ENCODE peak calls at places on chromosomes 6 and 20, in five cellular contexts. One of them, this sample, is unnamed.

GRCh38 chr20:59994697-59995122 is 36.5 kb downstream of the CDH26 start:
- DNase-seq in A549: peak
- DNase-seq in endodermal cell: peak
- DNase-seq in PC-9: peak
- DNase-seq in CD8-positive, alpha-beta T cell: no peak
- DNase-seq in this sample: no peak

GRCh38 chr6:143745160-143746133 is 67.7 kb downstream of the PHACTR2 start:
- DNase-seq in A549: peak
- DNase-seq in endodermal cell: peak
- DNase-seq in PC-9: peak
- DNase-seq in CD8-positive, alpha-beta T cell: no peak
- DNase-seq in this sample: no peak

GRCh38 chr6:22146581-22147468 is 150.0 kb downstream of the PRL start:
- DNase-seq in A549: no peak
- DNase-seq in endodermal cell: peak
- DNase-seq in PC-9: no peak
- DNase-seq in CD8-positive, alpha-beta T cell: no peak
- DNase-seq in this sample: no peak

GRCh38 chr20:63246490-63247284 is 7.6 kb downstream of the NKAIN4 start:
- DNase-seq in A549: no peak
- DNase-seq in endodermal cell: peak
- DNase-seq in PC-9: peak
- DNase-seq in CD8-positive, alpha-beta T cell: no peak
- DNase-seq in this sample: no peak

GRCh38 chr6:81906709-81907204 is 154.3 kb upstream of the TENT5A start:
- DNase-seq in A549: no peak
- DNase-seq in endodermal cell: no peak
- DNase-seq in PC-9: no peak
- DNase-seq in CD8-positive, alpha-beta T cell: no peak
- DNase-seq in this sample: no peak

GRCh38 chr20:20713244-20713765 is 861 bp upstream of the RALGAPA2 start:
- DNase-seq in A549: no peak
- DNase-seq in endodermal cell: no peak
- DNase-seq in PC-9: no peak
- DNase-seq in CD8-positive, alpha-beta T cell: no peak
- DNase-seq in this sample: peak

GRCh38 chr6:122028933-122029332 is 370.5 kb upstream of the HSF2 start:
- DNase-seq in A549: no peak
- DNase-seq in endodermal cell: no peak
- DNase-seq in PC-9: peak
- DNase-seq in CD8-positive, alpha-beta T cell: no peak
- DNase-seq in this sample: no peak

GRCh38 chr6:77620290-77620882 is 32.5 kb upstream of the MEI4 start:
- DNase-seq in A549: peak
- DNase-seq in endodermal cell: peak
- DNase-seq in PC-9: no peak
- DNase-seq in CD8-positive, alpha-beta T cell: no peak
- DNase-seq in this sample: no peak

GRCh38 chr20:35821807-35822242 is 50.0 kb downstream of the PHF20 start:
- DNase-seq in A549: peak
- DNase-seq in endodermal cell: no peak
- DNase-seq in PC-9: peak
- DNase-seq in CD8-positive, alpha-beta T cell: no peak
- DNase-seq in this sample: no peak

GRCh38 chr6:160789263-160790027 is 87.4 kb downstream of the PLG start:
- DNase-seq in A549: no peak
- DNase-seq in endodermal cell: no peak
- DNase-seq in PC-9: no peak
- DNase-seq in CD8-positive, alpha-beta T cell: no peak
- DNase-seq in this sample: no peak

GRCh38 chr6:160790028-160790792 is 88.2 kb downstream of the PLG start:
- DNase-seq in A549: no peak
- DNase-seq in endodermal cell: peak
- DNase-seq in PC-9: no peak
- DNase-seq in CD8-positive, alpha-beta T cell: no peak
- DNase-seq in this sample: no peak

GRCh38 chr6:160791459-160791858 is 89.4 kb downstream of the PLG start:
- DNase-seq in A549: no peak
- DNase-seq in endodermal cell: no peak
- DNase-seq in PC-9: peak
- DNase-seq in CD8-positive, alpha-beta T cell: no peak
- DNase-seq in this sample: no peak

GRCh38 chr6:160791981-160792418 is 90.0 kb downstream of the PLG start:
- DNase-seq in A549: peak
- DNase-seq in endodermal cell: no peak
- DNase-seq in PC-9: peak
- DNase-seq in CD8-positive, alpha-beta T cell: no peak
- DNase-seq in this sample: no peak

DNA sequence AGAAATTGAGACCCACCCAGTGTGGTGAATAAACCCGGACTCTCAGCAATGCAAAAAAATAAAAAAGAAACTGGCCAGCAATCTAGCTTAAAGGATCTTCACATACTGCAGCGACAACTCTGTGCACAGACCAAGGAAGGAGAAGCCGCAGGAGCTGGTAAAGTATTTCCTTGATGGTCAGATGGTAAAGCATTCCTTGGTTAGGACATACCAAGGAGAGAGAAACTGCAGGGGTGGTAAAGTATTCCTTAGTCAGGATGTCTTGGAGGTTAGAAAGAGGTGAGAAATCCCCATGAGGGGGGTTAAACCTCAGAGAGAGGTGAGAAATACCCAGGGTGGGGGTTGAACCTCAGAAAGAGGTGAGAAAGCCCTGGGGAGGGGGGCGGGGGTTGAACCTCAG is 86.8 kb downstream of the PLG start:
- DNase-seq in A549: no peak
- DNase-seq in endodermal cell: no peak
- DNase-seq in PC-9: no peak
- DNase-seq in CD8-positive, alpha-beta T cell: no peak
- DNase-seq in this sample: no peak
- H3K4me3 ChIP-seq in A549: no peak
- H3K4me3 ChIP-seq in endodermal cell: no peak
- H3K4me3 ChIP-seq in PC-9: no peak
- H3K4me3 ChIP-seq in CD8-positive, alpha-beta T cell: no peak
- H3K4me3 ChIP-seq in this sample: no peak

DNA sequence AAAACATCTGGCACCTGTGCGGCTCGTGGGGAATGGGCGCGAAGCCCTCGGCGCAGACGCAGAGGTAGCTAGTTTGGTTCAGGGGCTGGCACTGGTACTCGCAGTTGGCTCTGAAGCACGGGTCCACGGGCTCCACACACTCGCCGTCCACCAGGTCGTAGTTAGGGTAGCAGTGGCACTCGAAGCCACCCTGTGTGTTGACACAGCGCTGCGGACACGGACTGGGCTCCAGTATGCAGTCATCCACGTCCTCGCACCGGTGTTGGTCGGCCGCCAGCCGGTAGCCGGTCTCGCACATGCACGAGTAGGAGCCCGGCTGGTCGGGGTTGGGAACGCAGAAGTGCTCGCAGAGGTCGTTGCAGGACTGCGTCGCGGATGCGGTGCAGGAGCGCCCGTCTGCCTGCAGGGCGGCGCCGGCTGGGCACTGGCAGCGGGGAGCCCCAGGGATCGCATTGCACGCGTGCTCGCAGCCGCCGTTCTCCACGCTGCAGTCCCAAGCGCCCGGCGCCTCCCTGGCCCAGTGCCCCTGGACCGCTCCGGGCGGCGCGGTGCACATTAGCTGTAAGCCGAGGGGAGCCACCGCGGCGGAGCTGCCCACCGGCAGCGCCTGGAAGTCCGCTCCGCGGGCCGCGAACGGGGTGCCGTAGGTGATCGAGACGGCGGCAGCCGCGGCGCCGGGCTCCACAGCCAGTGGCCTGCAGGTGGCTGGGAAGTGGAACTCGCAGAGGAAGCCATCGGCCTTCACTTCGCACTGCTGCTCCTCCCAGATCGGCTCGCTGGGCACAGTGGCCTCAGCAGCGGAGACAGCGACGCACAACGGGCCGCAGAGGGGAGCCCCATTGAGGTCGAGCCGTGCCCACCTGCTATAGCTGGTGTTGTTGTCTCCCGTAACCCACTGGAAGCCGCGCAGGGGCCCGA is 930 bp downstream of the THBD start:
- DNase-seq in A549: peak
- DNase-seq in endodermal cell: peak
- DNase-seq in PC-9: peak
- DNase-seq in CD8-positive, alpha-beta T cell: no peak
- DNase-seq in this sample: peak
- TF ChIP-seq CTCF in A549: peak
- TF ChIP-seq CTCF in endodermal cell: peak
- TF ChIP-seq CTCF in PC-9: peak
- TF ChIP-seq CTCF in CD8-positive, alpha-beta T cell: no peak
- TF ChIP-seq CTCF in this sample: peak

GRCh38 chr6:39279539-39279938 is 34.7 kb downstream of the KCNK17 start:
- DNase-seq in A549: no peak
- DNase-seq in endodermal cell: peak
- DNase-seq in PC-9: no peak
- DNase-seq in CD8-positive, alpha-beta T cell: no peak
- DNase-seq in this sample: no peak
- H3K27ac ChIP-seq in A549: no peak
- H3K27ac ChIP-seq in endodermal cell: no peak
- H3K27ac ChIP-seq in PC-9: peak
- H3K27ac ChIP-seq in CD8-positive, alpha-beta T cell: no peak
- H3K27ac ChIP-seq in this sample: no peak

GRCh38 chr20:17895641-17896246 is 72.8 kb downstream of the SNX5 start:
- DNase-seq in A549: no peak
- DNase-seq in endodermal cell: no peak
- DNase-seq in PC-9: no peak
- DNase-seq in CD8-positive, alpha-beta T cell: no peak
- DNase-seq in this sample: no peak
- H3K4me3 ChIP-seq in A549: no peak
- H3K4me3 ChIP-seq in endodermal cell: no peak
- H3K4me3 ChIP-seq in PC-9: no peak
- H3K4me3 ChIP-seq in CD8-positive, alpha-beta T cell: no peak
- H3K4me3 ChIP-seq in this sample: peak

GRCh38 chr6:126172151-126172550 is 167.8 kb upstream of the CENPW start:
- DNase-seq in A549: no peak
- DNase-seq in endodermal cell: no peak
- DNase-seq in PC-9: no peak
- DNase-seq in CD8-positive, alpha-beta T cell: no peak
- DNase-seq in this sample: no peak

GRCh38 chr6:126180585-126180984 is 159.3 kb upstream of the CENPW start:
- DNase-seq in A549: peak
- DNase-seq in endodermal cell: no peak
- DNase-seq in PC-9: peak
- DNase-seq in CD8-positive, alpha-beta T cell: no peak
- DNase-seq in this sample: no peak

GRCh38 chr6:126174697-126175096 is 165.2 kb upstream of the CENPW start:
- DNase-seq in A549: no peak
- DNase-seq in endodermal cell: no peak
- DNase-seq in PC-9: no peak
- DNase-seq in CD8-positive, alpha-beta T cell: no peak
- DNase-seq in this sample: no peak

GRCh38 chr6:126175251-126175650 is 164.7 kb upstream of the CENPW start:
- DNase-seq in A549: no peak
- DNase-seq in endodermal cell: no peak
- DNase-seq in PC-9: no peak
- DNase-seq in CD8-positive, alpha-beta T cell: no peak
- DNase-seq in this sample: no peak

GRCh38 chr6:126176266-126176665 is 163.6 kb upstream of the CENPW start:
- DNase-seq in A549: peak
- DNase-seq in endodermal cell: no peak
- DNase-seq in PC-9: no peak
- DNase-seq in CD8-positive, alpha-beta T cell: no peak
- DNase-seq in this sample: no peak
- TF ChIP-seq CTCF in A549: peak
- TF ChIP-seq CTCF in endodermal cell: peak
- TF ChIP-seq CTCF in PC-9: peak
- TF ChIP-seq CTCF in CD8-positive, alpha-beta T cell: no peak
- TF ChIP-seq CTCF in this sample: no peak

GRCh38 chr20:13841206-13841605 is 56.4 kb downstream of the NDUFAF5 start:
- DNase-seq in A549: no peak
- DNase-seq in endodermal cell: no peak
- DNase-seq in PC-9: no peak
- DNase-seq in CD8-positive, alpha-beta T cell: no peak
- DNase-seq in this sample: no peak
- H3K27ac ChIP-seq in A549: no peak
- H3K27ac ChIP-seq in endodermal cell: no peak
- H3K27ac ChIP-seq in PC-9: no peak
- H3K27ac ChIP-seq in CD8-positive, alpha-beta T cell: no peak
- H3K27ac ChIP-seq in this sample: no peak

GRCh38 chr6:63574554-63574900 is 2.2 kb downstream of the LOC128125822 start:
- DNase-seq in A549: no peak
- DNase-seq in endodermal cell: no peak
- DNase-seq in PC-9: no peak
- DNase-seq in CD8-positive, alpha-beta T cell: no peak
- DNase-seq in this sample: no peak

GRCh38 chr6:63576985-63577712 is 4.9 kb downstream of the LOC128125822 start:
- DNase-seq in A549: no peak
- DNase-seq in endodermal cell: no peak
- DNase-seq in PC-9: no peak
- DNase-seq in CD8-positive, alpha-beta T cell: no peak
- DNase-seq in this sample: no peak

GRCh38 chr6:63578757-63579156 is 6.5 kb downstream of the LOC128125822 start:
- DNase-seq in A549: no peak
- DNase-seq in endodermal cell: no peak
- DNase-seq in PC-9: no peak
- DNase-seq in CD8-positive, alpha-beta T cell: no peak
- DNase-seq in this sample: no peak

GRCh38 chr6:63573899-63574553 is 1.7 kb downstream of the LOC128125822 start:
- DNase-seq in A549: peak
- DNase-seq in endodermal cell: peak
- DNase-seq in PC-9: peak
- DNase-seq in CD8-positive, alpha-beta T cell: no peak
- DNase-seq in this sample: no peak

GRCh38 chr6:63576147-63576772 is 4.0 kb downstream of the LOC128125822 start:
- DNase-seq in A549: no peak
- DNase-seq in endodermal cell: no peak
- DNase-seq in PC-9: no peak
- DNase-seq in CD8-positive, alpha-beta T cell: no peak
- DNase-seq in this sample: no peak
- H3K4me3 ChIP-seq in A549: peak
- H3K4me3 ChIP-seq in endodermal cell: no peak
- H3K4me3 ChIP-seq in PC-9: no peak
- H3K4me3 ChIP-seq in CD8-positive, alpha-beta T cell: no peak
- H3K4me3 ChIP-seq in this sample: no peak

GRCh38 chr20:58619847-58620431 is 31.1 kb upstream of the STX16 start:
- DNase-seq in A549: no peak
- DNase-seq in endodermal cell: peak
- DNase-seq in PC-9: no peak
- DNase-seq in CD8-positive, alpha-beta T cell: no peak
- DNase-seq in this sample: no peak

GRCh38 chr20:58623579-58624473 is 27.3 kb upstream of the STX16 start:
- DNase-seq in A549: peak
- DNase-seq in endodermal cell: no peak
- DNase-seq in PC-9: peak
- DNase-seq in CD8-positive, alpha-beta T cell: no peak
- DNase-seq in this sample: no peak

GRCh38 chr20:58622671-58623578 is 28.2 kb upstream of the STX16 start:
- DNase-seq in A549: no peak
- DNase-seq in endodermal cell: no peak
- DNase-seq in PC-9: no peak
- DNase-seq in CD8-positive, alpha-beta T cell: no peak
- DNase-seq in this sample: no peak

GRCh38 chr20:58624687-58625086 is 26.4 kb upstream of the STX16 start:
- DNase-seq in A549: no peak
- DNase-seq in endodermal cell: no peak
- DNase-seq in PC-9: no peak
- DNase-seq in CD8-positive, alpha-beta T cell: no peak
- DNase-seq in this sample: no peak

GRCh38 chr20:58621906-58622548 is 29.1 kb upstream of the STX16 start:
- DNase-seq in A549: peak
- DNase-seq in endodermal cell: no peak
- DNase-seq in PC-9: no peak
- DNase-seq in CD8-positive, alpha-beta T cell: no peak
- DNase-seq in this sample: no peak
- TF ChIP-seq CTCF in A549: no peak
- TF ChIP-seq CTCF in endodermal cell: peak
- TF ChIP-seq CTCF in PC-9: no peak
- TF ChIP-seq CTCF in CD8-positive, alpha-beta T cell: no peak
- TF ChIP-seq CTCF in this sample: no peak

GRCh38 chr6:43228951-43229802 is at the start of gene DNPH1:
- DNase-seq in A549: peak
- DNase-seq in endodermal cell: peak
- DNase-seq in PC-9: peak
- DNase-seq in CD8-positive, alpha-beta T cell: peak
- DNase-seq in this sample: peak
- H3K27ac ChIP-seq in A549: peak
- H3K27ac ChIP-seq in endodermal cell: no peak
- H3K27ac ChIP-seq in PC-9: no peak
- H3K27ac ChIP-seq in CD8-positive, alpha-beta T cell: peak
- H3K27ac ChIP-seq in this sample: no peak